ENCODE peak calls at places on chromosomes 16 and 17, in seven cellular contexts. N, I, S, H, M, A and O are unnamed samples.

GRCh38 chr17:74296548-74296936 is 22.5 kb downstream of the DNAI2 start:
- DNase-seq in N (peak; percentile 28), S (peak; percentile 38), A (peak; percentile 26), H (peak; percentile 23), M (peak; percentile 76), I (peak; percentile 94), O (peak; percentile 47)

GRCh38 chr17:39167492-39167891 is 1.5 kb upstream of the ARL5C start:
- DNase-seq in S (no peak), N (no peak), M (no peak), H (no peak), A (no peak), I (no peak), O (no peak)

GRCh38 chr17:62093188-62094155 is 28.4 kb upstream of the MED13 start:
- DNase-seq in S (peak; percentile 95), H (no peak), I (no peak), N (peak; percentile 71), M (no peak), A (peak; percentile 52), O (no peak)

GRCh38 chr16:65783709-65784474 is 582.6 kb upstream of the CDH5 start:
- DNase-seq in A (no peak), S (no peak), I (no peak), N (no peak), M (no peak), H (no peak), O (no peak)

GRCh38 chr17:19769946-19770652 is 22.0 kb upstream of the ALDH3A1 start:
- DNase-seq in A (no peak), S (peak; percentile 70), I (no peak), H (no peak), N (peak; percentile 56), M (no peak), O (no peak)

GRCh38 chr16:27819356-27819755 is 244.2 kb downstream of the GSG1L start:
- DNase-seq in N (no peak), H (no peak), S (no peak), M (no peak), I (no peak), A (no peak), O (no peak)

GRCh38 chr16:35404273-35404672 is 1944.9 kb downstream of the TP53TG3F start:
- DNase-seq in M (no peak), N (no peak), I (no peak), S (no peak), H (no peak), A (no peak), O (no peak)

GRCh38 chr17:83173997-83174858 is 94.8 kb downstream of the METRNL start:
- DNase-seq in M (peak; percentile 29), H (no peak), A (no peak), S (peak; percentile 21), N (no peak), I (no peak), O (no peak)

GRCh38 chr16:19712418-19713058 is 5.5 kb downstream of the KNOP1 start:
- DNase-seq in S (no peak), A (no peak), I (no peak), H (no peak), N (no peak), M (no peak), O (no peak)

GRCh38 chr16:19709381-19710136 is 8.5 kb downstream of the KNOP1 start:
- DNase-seq in N (no peak), S (no peak), A (no peak), I (no peak), M (no peak), H (no peak), O (no peak)

GRCh38 chr16:19711643-19712042 is 6.4 kb downstream of the KNOP1 start:
- DNase-seq in S (no peak), H (no peak), A (no peak), N (no peak), M (no peak), I (no peak), O (no peak)

GRCh38 chr16:19710191-19710908 is 7.7 kb downstream of the KNOP1 start:
- DNase-seq in N (no peak), A (no peak), S (no peak), M (peak; percentile 41), H (no peak), I (peak; percentile 61), O (no peak)

DNA sequence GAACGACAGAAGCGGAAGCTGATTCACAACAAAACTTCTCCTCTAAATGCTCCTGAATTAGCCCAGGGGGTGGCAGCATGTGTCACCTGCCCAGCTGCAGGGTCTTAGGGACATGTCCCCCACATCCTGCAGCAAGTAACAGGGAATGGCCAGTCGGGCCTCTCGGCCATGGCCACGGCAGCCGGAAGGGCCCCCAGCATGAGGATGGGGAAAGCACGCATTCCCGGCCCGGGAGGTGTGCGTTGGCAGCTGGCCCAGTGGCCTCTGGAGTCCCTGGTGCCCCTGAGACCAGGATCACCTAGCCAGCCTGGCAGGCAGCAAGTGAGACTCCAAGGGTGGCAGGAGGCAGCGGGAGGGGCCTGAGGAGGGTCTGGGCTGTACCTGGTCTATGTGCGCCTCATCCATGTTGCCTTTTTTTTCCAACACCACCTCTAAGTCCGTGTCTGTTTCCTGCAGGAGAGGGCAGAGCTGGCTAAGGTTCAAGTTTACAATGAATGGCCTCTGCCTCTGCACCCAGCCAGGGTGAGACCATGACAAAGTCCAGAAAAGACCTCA is 7.0 kb downstream of the KNOP1 start:
- DNase-seq in M (no peak), A (no peak), N (no peak), H (no peak), S (no peak), I (no peak), O (no peak)
- H3K27ac ChIP-seq in M (no peak overlapping the region), A (no peak overlapping the region), N (no peak overlapping the region), H (peak overlapping the region; percentile 49), S (no peak overlapping the region), I (peak overlapping the region; percentile 54), O (no peak overlapping the region)

DNA sequence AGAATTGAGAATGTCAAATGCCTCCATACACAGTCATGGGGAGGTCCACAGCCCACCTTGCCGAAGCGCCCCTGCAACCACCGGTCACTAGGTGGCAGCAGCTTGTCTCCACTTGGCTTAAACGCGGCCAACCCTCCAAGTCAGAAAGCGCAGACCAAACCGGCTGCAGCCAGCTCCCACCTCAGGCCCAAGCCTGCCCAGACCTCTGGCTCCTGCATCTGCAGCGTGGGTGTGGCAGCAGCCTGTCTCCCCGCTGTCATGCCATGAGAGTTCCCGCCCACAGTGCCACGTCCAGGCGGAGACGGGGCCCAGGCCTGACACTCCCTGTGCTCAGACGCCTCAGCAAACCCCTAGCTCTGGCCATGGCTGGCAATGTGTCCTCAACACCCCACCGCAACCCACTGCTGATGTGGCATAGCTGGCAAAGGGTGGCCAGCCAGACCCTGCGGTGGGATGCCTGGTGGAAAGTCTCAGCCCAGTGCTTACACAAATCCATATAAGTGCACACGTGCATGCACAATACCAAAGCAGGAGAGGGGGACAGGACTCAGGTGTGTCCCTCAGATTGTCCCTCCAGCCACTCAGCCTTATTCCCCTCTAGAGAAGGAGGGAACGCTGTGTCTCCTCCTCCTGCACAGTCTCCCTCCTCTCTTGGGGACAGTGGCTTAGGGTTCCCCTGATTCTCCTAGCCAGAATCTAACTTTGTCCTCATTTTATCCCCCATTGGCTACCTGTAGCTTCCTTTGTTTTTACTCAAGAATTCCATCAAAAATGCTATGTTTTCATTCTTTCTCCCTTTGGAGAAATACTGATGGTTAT is 10.9 kb downstream of the COPZ2 start:
- DNase-seq in I (peak; percentile 95), A (peak; percentile 69), H (peak; percentile 80), N (peak; percentile 87), S (peak; percentile 88), M (peak; percentile 96), O (peak; percentile 87)
- H2BK5ac ChIP-seq in I (no peak overlapping the region), A (no peak overlapping the region), H (no peak overlapping the region), N (no peak overlapping the region), S (no peak overlapping the region), M (no peak overlapping the region), O (no peak overlapping the region)

GRCh38 chr16:23499801-23500200 is 10.5 kb downstream of the GGA2 start:
- DNase-seq in S (no peak), A (no peak), N (no peak), I (peak; percentile 55), H (no peak), M (peak; percentile 73), O (no peak)

GRCh38 chr16:23496826-23497542 is 13.3 kb downstream of the GGA2 start:
- DNase-seq in S (peak; percentile 21), M (no peak), H (no peak), I (no peak), A (peak; percentile 70), N (peak; percentile 24), O (no peak)

GRCh38 chr16:23497543-23497868 is 12.8 kb downstream of the GGA2 start:
- DNase-seq in I (peak; percentile 25), N (no peak), H (no peak), S (no peak), A (no peak), M (no peak), O (no peak)

GRCh38 chr16:23500212-23500865 is 10.0 kb downstream of the GGA2 start:
- DNase-seq in S (no peak), N (no peak), I (no peak), H (no peak), A (no peak), M (no peak), O (no peak)

GRCh38 chr16:23498863-23499262 is 11.4 kb downstream of the GGA2 start:
- DNase-seq in I (no peak), A (no peak), N (no peak), H (no peak), S (no peak), M (no peak), O (no peak)
- H3K27ac ChIP-seq in I (no peak overlapping the region), A (no peak overlapping the region), N (no peak overlapping the region), H (no peak overlapping the region), S (no peak overlapping the region), M (no peak overlapping the region), O (no peak overlapping the region)

DNA sequence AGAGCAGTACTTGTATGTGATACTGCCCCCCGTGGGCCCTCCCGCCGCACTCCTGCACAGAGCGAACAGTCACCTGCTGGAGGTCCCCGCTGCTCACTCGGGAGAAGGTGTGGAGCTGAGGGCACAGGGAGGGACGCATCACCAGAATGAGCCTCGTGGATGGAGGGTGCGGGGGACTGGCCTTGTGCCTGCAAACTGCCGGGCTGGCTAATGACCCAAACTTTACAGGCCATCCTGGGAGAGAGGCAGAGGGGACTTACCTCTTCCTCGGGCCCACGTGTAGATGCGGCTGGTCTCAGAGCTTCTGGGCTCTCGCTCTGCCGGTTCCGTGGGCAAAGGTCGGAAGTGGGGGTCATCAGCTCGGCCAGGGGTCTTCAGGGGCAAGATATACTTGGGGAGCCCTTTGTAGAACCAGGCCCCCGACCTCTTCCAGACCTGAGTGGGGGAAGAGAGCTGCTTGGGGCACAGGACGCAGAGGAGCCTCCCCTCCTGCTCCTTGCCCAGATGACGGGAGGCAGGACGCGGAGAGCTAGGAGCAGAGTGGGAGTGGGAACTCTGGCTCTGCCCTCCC is 65.5 kb upstream of the DOC2B start:
- DNase-seq in N (no peak), I (no peak), A (no peak), S (no peak), M (no peak), H (no peak), O (no peak)
- H2BK5ac ChIP-seq in N (no peak overlapping the region), I (no peak overlapping the region), A (no peak overlapping the region), S (no peak overlapping the region), M (no peak overlapping the region), H (no peak overlapping the region), O (no peak overlapping the region)